ENCODE peak calls at places on chromosomes 6 and 20, in ten cellular contexts. K, W, V, S, I, D, P, F, H and O are unnamed samples.

GRCh38 chr20:63100926-63101699 is 94.3 kb upstream of the BHLHE23 start:
- DNase-seq in K (no peak), W (no peak), V (no peak), S (peak; percentile 41), I (no peak), D (no peak), P (no peak), F (no peak), H (no peak), O (no peak)

GRCh38 chr6:107620736-107621135 is 130.8 kb downstream of the SOBP start:
- DNase-seq in K (no peak), W (no peak), V (no peak), S (no peak), I (no peak), D (no peak), P (peak; percentile 27), F (no peak), H (peak; percentile 39), O (no peak)

GRCh38 chr6:34771727-34772126 is 14.4 kb downstream of the SNRPC start:
- DNase-seq in K (no peak), W (no peak), V (no peak), S (no peak), I (peak; percentile 78), D (no peak), P (peak; percentile 44), F (peak; percentile 16), H (peak; percentile 83), O (no peak)

GRCh38 chr6:122887941-122888340 is 98.9 kb downstream of the SMPDL3A start:
- DNase-seq in K (no peak), W (no peak), V (no peak), S (no peak), I (no peak), D (no peak), P (no peak), F (no peak), H (no peak), O (no peak)

GRCh38 chr6:20186981-20187380 is 25.3 kb downstream of the MBOAT1 start:
- DNase-seq in K (no peak), W (no peak), V (no peak), S (no peak), I (peak; percentile 82), D (no peak), P (no peak), F (no peak), H (no peak), O (no peak)

GRCh38 chr6:100664274-100665040 is 199.7 kb upstream of the SIM1 start:
- DNase-seq in K (peak; percentile 3), W (no peak), V (no peak), S (no peak), I (peak; percentile 56), D (no peak), P (peak; percentile 61), F (peak; percentile 17), H (peak; percentile 57), O (peak; percentile 28)

GRCh38 chr6:105494688-105495087 is 91.8 kb upstream of the PREP start:
- DNase-seq in K (no peak), W (no peak), V (no peak), S (no peak), I (no peak), D (no peak), P (no peak), F (no peak), H (no peak), O (no peak)

GRCh38 chr6:98343004-98343403 is 491.4 kb upstream of the POU3F2 start:
- DNase-seq in K (no peak), W (no peak), V (no peak), S (no peak), I (no peak), D (no peak), P (no peak), F (no peak), H (no peak), O (no peak)

GRCh38 chr6:142226731-142227130 is 75.1 kb upstream of the ADGRG6 start:
- DNase-seq in K (no peak), W (no peak), V (no peak), S (no peak), I (no peak), D (no peak), P (no peak), F (no peak), H (no peak), O (no peak)

GRCh38 chr6:133961831-133962230 is 8.8 kb downstream of the TBPL1 start:
- DNase-seq in K (no peak), W (no peak), V (no peak), S (no peak), I (no peak), D (no peak), P (no peak), F (no peak), H (no peak), O (no peak)

GRCh38 chr6:133966654-133967300 is 13.8 kb downstream of the TBPL1 start:
- DNase-seq in K (no peak), W (no peak), V (no peak), S (no peak), I (no peak), D (no peak), P (no peak), F (no peak), H (no peak), O (no peak)

GRCh38 chr6:133964052-133964451 is 11.0 kb downstream of the TBPL1 start:
- DNase-seq in K (no peak), W (no peak), V (no peak), S (no peak), I (peak; percentile 43), D (no peak), P (peak; percentile 62), F (peak; percentile 58), H (peak; percentile 97), O (no peak)

GRCh38 chr6:133965817-133966360 is 12.9 kb downstream of the TBPL1 start:
- DNase-seq in K (no peak), W (no peak), V (no peak), S (no peak), I (no peak), D (no peak), P (no peak), F (no peak), H (peak; percentile 13), O (no peak)

GRCh38 chr6:133964702-133965101 is 11.7 kb downstream of the TBPL1 start:
- DNase-seq in K (no peak), W (no peak), V (no peak), S (no peak), I (no peak), D (no peak), P (no peak), F (no peak), H (no peak), O (no peak)
- H3K27ac ChIP-seq in K (no peak overlapping the region), W (no peak overlapping the region), V (no peak overlapping the region), S (no peak overlapping the region), I (no peak overlapping the region), D (no peak overlapping the region), P (no peak overlapping the region), F (no peak overlapping the region), H (no peak overlapping the region), O (no peak overlapping the region)

GRCh38 chr6:138031417-138031816 is 75.8 kb downstream of the PERP start:
- DNase-seq in K (no peak), W (no peak), V (no peak), S (no peak), I (no peak), D (no peak), P (no peak), F (peak; percentile 94), H (no peak), O (no peak)

GRCh38 chr6:138030872-138031271 is 76.3 kb downstream of the PERP start:
- DNase-seq in K (no peak), W (no peak), V (no peak), S (no peak), I (no peak), D (no peak), P (no peak), F (peak; percentile 68), H (no peak), O (no peak)

GRCh38 chr6:138034229-138034628 is 73.0 kb downstream of the PERP start:
- DNase-seq in K (no peak), W (no peak), V (no peak), S (no peak), I (no peak), D (no peak), P (no peak), F (no peak), H (no peak), O (no peak)

GRCh38 chr6:138032571-138032970 is 74.6 kb downstream of the PERP start:
- DNase-seq in K (no peak), W (no peak), V (no peak), S (no peak), I (no peak), D (no peak), P (no peak), F (peak; percentile 87), H (no peak), O (no peak)

GRCh38 chr6:138031850-138032249 is 75.4 kb downstream of the PERP start:
- DNase-seq in K (no peak), W (no peak), V (no peak), S (no peak), I (no peak), D (no peak), P (no peak), F (peak; percentile 95), H (no peak), O (no peak)
- H3K27ac ChIP-seq in K (no peak overlapping the region), W (no peak overlapping the region), V (no peak overlapping the region), S (no peak overlapping the region), I (no peak overlapping the region), D (no peak overlapping the region), P (no peak overlapping the region), F (peak overlapping the region; percentile 100), H (no peak overlapping the region), O (no peak overlapping the region)

DNA sequence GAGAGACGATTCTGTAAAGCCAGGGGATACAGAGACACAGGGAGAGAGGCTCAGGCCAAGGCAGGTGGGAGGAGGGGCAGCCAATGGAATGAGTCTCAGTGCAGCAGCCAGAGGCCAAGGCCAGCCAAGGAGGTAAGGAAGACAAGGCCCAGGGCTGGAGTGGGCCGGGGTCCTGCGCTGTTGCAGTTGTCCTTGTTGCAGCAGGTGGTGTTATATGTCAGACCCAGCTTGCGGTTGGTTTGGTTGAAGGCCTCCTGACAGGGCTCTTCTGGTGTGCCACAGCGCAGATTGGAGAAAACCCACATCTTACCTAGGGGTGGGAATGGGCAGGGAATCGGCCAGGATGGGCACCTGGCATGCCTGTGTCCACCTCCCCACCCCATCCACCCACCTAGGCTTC is 2.5 kb downstream of the LY6G6C start:
- DNase-seq in K (no peak), W (no peak), V (no peak), S (peak; percentile 47), I (no peak), D (no peak), P (no peak), F (no peak), H (no peak), O (no peak)
- H3K27ac ChIP-seq in K (no peak overlapping the region), W (no peak overlapping the region), V (no peak overlapping the region), S (no peak overlapping the region), I (no peak overlapping the region), D (no peak overlapping the region), P (no peak overlapping the region), F (no peak overlapping the region), H (no peak overlapping the region), O (no peak overlapping the region)

DNA sequence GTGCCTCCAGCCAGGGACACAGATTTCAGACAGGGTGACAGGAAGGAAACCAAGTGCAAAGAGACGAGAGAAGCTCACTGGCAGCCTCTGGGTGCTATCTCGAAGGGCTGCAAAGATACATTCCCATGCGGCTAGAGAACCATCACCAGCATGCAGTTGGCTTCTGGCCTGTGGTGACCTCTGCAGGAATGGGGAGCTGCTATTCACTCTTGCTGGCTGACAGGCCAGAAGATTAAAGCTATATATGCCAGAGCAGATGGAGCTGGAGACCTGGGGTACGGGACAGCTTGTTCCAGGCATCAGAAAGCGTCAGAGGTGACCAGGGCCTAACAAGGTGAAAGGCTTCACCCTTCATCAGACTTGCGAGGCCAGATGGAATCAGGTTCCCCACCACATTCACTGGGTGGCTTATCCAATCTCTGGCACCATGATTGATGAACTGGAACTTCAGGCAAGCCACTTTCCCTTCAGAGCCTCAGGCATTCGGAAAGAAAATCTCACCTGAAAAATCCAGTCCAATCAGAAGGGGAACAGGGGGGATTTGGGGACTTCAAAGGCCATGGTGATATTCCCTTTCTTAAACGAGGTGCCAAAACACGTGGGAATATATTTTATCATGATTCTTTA is 20.1 kb downstream of the MAP1LC3A start:
- DNase-seq in K (no peak), W (no peak), V (peak; percentile 51), S (no peak), I (no peak), D (no peak), P (peak; percentile 21), F (no peak), H (no peak), O (no peak)
- H3K27ac ChIP-seq in K (no peak overlapping the region), W (no peak overlapping the region), V (peak overlapping the region; percentile 75), S (no peak overlapping the region), I (no peak overlapping the region), D (no peak overlapping the region), P (peak overlapping the region; percentile 59), F (peak overlapping the region; percentile 10), H (no peak overlapping the region), O (peak overlapping the region; percentile 14)